ENCODE peak calls at places on chromosomes 16 and 17, in eight cellular contexts. F, A, I, P, J, D, T and N are unnamed samples.

GRCh38 chr16:3793161-3793576 is 75.8 kb upstream of the TRAP1 start:
- DNase-seq in F (peak), A (no peak), I (no peak), P (no peak), J (peak), D (no peak), T (peak), N (peak)

GRCh38 chr16:19179890-19180490 is 11.9 kb downstream of the SYT17 start:
- DNase-seq in F (no peak), A (peak), I (peak), P (no peak), J (peak), D (peak), T (no peak), N (no peak)

GRCh38 chr17:3963214-3964201 is 729 bp downstream of the ATP2A3 start:
- DNase-seq in F (no peak), A (peak), I (no peak), P (no peak), J (no peak), D (peak), T (no peak), N (no peak)

GRCh38 chr16:85652431-85653221 is 36.1 kb downstream of the GINS2 start:
- DNase-seq in F (peak), A (peak), I (peak), P (no peak), J (peak), D (peak), T (no peak), N (peak)

GRCh38 chr16:75065149-75065807 is 51.3 kb downstream of the LDHD start:
- DNase-seq in F (no peak), A (peak), I (no peak), P (no peak), J (peak), D (no peak), T (no peak), N (no peak)

GRCh38 chr17:30035369-30035768 is 81.2 kb upstream of the NSRP1 start:
- DNase-seq in F (no peak), A (no peak), I (no peak), P (no peak), J (no peak), D (no peak), T (no peak), N (no peak)

GRCh38 chr16:5526826-5527225 is 429.2 kb upstream of the EEF2KMT start:
- DNase-seq in F (no peak), A (no peak), I (no peak), P (no peak), J (no peak), D (no peak), T (no peak), N (no peak)

GRCh38 chr17:41717408-41718286 is 5.5 kb downstream of the GAST start:
- DNase-seq in F (no peak), A (no peak), I (no peak), P (no peak), J (peak), D (no peak), T (no peak), N (no peak)

GRCh38 chr17:19270951-19271611 is 33.9 kb downstream of the EPN2 start:
- DNase-seq in F (no peak), A (no peak), I (no peak), P (no peak), J (no peak), D (no peak), T (no peak), N (no peak)

GRCh38 chr17:79087428-79088143 is 13.0 kb downstream of the ENGASE start:
- DNase-seq in F (peak), A (peak), I (peak), P (no peak), J (peak), D (peak), T (no peak), N (peak)

GRCh38 chr16:26816885-26817571 is 249.7 kb upstream of the C16orf82 start:
- DNase-seq in F (no peak), A (no peak), I (no peak), P (no peak), J (no peak), D (no peak), T (no peak), N (no peak)

GRCh38 chr17:79065105-79065670 is 9.4 kb upstream of the ENGASE start:
- DNase-seq in F (no peak), A (peak), I (peak), P (no peak), J (peak), D (peak), T (no peak), N (no peak)

GRCh38 chr17:38746004-38746892 is 1.9 kb downstream of the PCGF2 start:
- DNase-seq in F (no peak), A (no peak), I (peak), P (no peak), J (no peak), D (no peak), T (no peak), N (no peak)

GRCh38 chr17:48028736-48029135 is 8.9 kb downstream of the COPZ2 start:
- DNase-seq in F (no peak), A (no peak), I (no peak), P (no peak), J (no peak), D (no peak), T (no peak), N (no peak)

GRCh38 chr16:81493755-81494433 is 49.3 kb downstream of the CMIP start:
- DNase-seq in F (no peak), A (peak), I (peak), P (peak), J (peak), D (peak), T (no peak), N (no peak)

GRCh38 chr16:24670623-24671454 is 58.6 kb upstream of the TNRC6A start:
- DNase-seq in F (peak), A (peak), I (no peak), P (no peak), J (peak), D (no peak), T (no peak), N (peak)

GRCh38 chr16:79348521-79349306 is 251.8 kb downstream of the MAF start:
- DNase-seq in F (no peak), A (no peak), I (no peak), P (no peak), J (no peak), D (no peak), T (no peak), N (no peak)

GRCh38 chr17:62963296-62963695 is 2.7 kb upstream of the TANC2 start:
- DNase-seq in F (no peak), A (no peak), I (no peak), P (no peak), J (peak), D (no peak), T (no peak), N (no peak)

GRCh38 chr17:64277831-64278562 is 14.9 kb upstream of the TEX2 start:
- DNase-seq in F (no peak), A (no peak), I (no peak), P (no peak), J (no peak), D (no peak), T (no peak), N (no peak)

GRCh38 chr17:35521150-35521549 is 16.3 kb downstream of the SLFN12L start:
- DNase-seq in F (no peak), A (no peak), I (no peak), P (no peak), J (no peak), D (no peak), T (no peak), N (no peak)

GRCh38 chr17:49494399-49494798 is 694 bp upstream of the NGFR start:
- DNase-seq in F (no peak), A (no peak), I (no peak), P (no peak), J (no peak), D (no peak), T (no peak), N (no peak)

GRCh38 chr17:74150428-74151025 is 53.0 kb upstream of the RPL38 start:
- DNase-seq in F (no peak), A (no peak), I (no peak), P (no peak), J (no peak), D (no peak), T (peak), N (no peak)
- TF ChIP-seq EP300 in F (no peak), A (no peak), I (no peak), P (no peak), J (no peak), D (no peak), T (no peak), N (no peak)

DNA sequence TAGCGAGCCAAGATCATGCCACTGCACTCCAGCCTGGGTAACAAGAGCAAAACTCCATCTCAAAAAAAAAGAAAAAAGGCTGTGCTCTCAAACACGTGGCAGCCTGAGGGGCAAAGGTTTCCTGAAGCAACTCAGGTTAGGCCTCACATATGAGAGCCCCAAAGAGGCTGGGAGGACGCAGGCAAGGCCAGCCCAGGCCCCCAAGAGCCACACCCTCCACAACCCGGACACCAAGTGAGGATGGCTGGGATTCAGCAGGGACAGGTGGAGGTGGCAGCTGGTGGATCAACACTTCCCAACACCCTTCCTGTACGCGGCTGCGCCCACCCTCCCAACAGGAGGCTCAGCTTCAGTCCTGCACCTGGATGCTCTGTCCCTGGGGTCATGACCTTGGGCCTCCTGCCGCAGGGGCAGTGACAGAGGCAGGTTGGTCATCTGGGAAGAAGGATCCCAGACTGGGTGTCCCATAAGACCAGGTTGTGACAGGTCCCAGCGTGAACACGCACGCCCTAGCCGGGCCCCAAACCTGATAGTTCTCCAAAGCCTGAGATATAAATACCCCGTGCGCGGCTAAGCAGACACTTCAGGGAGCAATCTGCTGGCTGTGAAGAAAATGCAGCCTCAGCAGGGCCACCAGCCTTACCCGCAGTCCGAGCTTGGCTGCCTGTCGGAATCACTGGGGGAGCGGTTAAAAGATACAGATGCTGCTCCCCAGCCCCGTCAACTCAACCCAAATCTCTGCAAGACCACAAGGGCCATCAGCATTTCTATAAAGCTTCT is 78.1 kb downstream of the TIMM22 start:
- DNase-seq in F (no peak), A (no peak), I (no peak), P (no peak), J (no peak), D (no peak), T (no peak), N (no peak)
- H3K4me3 ChIP-seq in F (no peak), A (no peak), I (no peak), P (no peak), J (no peak), D (no peak), T (no peak), N (no peak)

DNA sequence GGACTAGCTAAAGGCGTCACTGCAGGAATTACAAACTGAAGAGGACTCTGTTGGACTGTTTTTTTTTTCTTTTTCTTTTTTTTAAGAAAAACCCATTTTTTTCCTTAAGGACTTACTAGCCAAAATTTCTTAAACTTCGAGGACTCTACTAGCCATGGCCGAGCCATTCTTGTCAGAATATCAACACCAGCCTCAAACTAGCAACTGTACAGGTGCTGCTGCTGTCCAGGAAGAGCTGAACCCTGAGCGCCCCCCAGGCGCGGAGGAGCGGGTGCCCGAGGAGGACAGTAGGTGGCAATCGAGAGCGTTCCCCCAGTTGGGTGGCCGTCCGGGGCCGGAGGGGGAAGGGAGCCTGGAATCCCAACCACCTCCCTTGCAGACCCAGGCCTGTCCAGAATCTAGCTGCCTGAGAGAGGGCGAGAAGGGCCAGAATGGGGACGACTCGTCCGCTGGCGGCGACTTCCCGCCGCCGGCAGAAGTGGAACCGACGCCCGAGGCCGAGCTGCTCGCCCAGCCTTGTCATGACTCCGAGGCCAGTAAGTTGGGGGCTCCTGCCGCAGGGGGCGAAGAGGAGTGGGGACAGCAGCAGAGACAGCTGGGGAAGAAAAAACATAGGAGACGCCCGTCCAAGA is 878 bp downstream of the HEXIM1 start:
- DNase-seq in F (peak), A (peak), I (peak), P (no peak), J (peak), D (peak), T (peak), N (peak)
- TF ChIP-seq POLR2A in F (peak), A (peak), I (peak), P (no peak), J (peak), D (no peak), T (no peak), N (peak)

GRCh38 chr17:45948881-45949624 is 50.0 kb upstream of the STH start:
- DNase-seq in F (peak), A (peak), I (peak), P (peak), J (peak), D (peak), T (peak), N (peak)
- TF ChIP-seq EP300 in F (no peak), A (no peak), I (peak), P (peak), J (no peak), D (no peak), T (no peak), N (no peak)

DNA sequence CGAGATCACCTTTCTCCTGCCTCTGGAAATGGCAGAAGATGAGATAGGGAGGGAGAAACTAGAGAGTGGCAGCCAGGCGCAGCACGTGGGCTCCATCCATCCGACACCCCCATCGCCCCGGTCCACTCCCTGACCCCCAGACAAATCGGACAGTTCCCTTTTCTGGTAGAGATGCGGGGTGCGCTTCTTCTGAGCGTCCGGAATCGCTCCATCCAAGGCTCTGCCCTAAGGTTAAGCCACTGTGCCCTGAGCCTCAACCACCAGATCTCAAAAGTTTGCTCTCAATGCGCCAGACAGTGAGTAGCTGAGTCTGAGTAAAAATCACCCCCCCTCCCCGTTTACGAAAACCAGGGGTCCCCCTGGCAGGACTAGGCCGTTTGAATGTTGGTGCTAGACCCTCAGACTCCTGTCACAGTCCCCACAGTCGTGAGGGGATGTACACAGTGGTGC is 15.4 kb upstream of the ZFHX3 start:
- DNase-seq in F (no peak), A (no peak), I (no peak), P (no peak), J (no peak), D (no peak), T (no peak), N (no peak)
- H3K4me3 ChIP-seq in F (no peak), A (no peak), I (no peak), P (no peak), J (no peak), D (peak), T (peak), N (no peak)

GRCh38 chr17:18235743-18236256 is 10.4 kb downstream of the LLGL1 start:
- DNase-seq in F (no peak), A (no peak), I (no peak), P (no peak), J (no peak), D (no peak), T (peak), N (no peak)
- TF ChIP-seq POLR2A in F (no peak), A (no peak), I (no peak), P (no peak), J (no peak), D (no peak), T (no peak), N (no peak)

GRCh38 chr16:67666032-67666537 is 465 bp downstream of the ENKD1 start:
- DNase-seq in F (peak), A (peak), I (peak), P (no peak), J (no peak), D (no peak), T (no peak), N (no peak)
- TF ChIP-seq EP300 in F (no peak), A (no peak), I (no peak), P (no peak), J (no peak), D (no peak), T (no peak), N (no peak)

DNA sequence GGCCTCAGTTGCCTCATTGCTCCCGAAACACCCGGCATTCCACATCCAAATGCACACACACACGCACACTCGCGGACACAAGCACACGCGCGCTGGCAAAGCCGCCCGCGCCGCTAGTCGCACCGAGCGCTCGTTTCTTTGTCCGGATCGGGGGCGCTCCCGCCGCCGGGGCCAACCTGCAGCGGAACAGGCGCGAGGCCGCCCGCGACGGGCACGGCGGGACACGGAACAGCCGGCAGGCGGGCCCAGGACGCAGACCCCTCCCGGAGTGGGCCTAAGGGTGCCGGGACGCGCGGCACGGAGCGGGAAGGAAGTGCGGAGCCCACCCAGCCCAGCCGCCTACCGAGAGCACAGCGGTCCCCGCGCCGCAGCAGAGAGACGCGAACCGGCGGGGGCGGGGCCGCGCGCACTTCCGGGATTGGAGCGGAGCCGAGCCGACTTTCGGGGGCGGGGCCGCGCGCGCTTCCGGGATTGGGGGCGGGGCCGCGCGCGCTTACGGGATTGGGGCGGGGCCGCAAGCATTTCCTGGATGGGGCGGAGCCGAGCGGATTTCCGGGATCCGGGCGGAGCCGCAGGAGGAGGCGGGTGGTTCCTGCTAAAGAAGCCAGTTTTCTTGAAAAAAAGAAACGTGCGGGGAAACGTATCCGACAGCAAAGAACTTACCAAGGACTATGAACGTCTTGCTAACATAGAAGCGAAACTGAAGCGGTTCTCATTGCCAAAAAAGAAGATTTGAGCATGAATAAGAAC is at the start of gene CYBC1:
- DNase-seq in F (peak), A (peak), I (peak), P (no peak), J (peak), D (peak), T (peak), N (peak)
- H3K4me3 ChIP-seq in F (peak), A (peak), I (peak), P (peak), J (peak), D (peak), T (peak), N (peak)

GRCh38 chr17:2911755-2912111 is 115.5 kb downstream of the RAP1GAP2 start:
- DNase-seq in F (no peak), A (no peak), I (no peak), P (no peak), J (no peak), D (no peak), T (no peak), N (no peak)
- TF ChIP-seq POLR2A in F (no peak), A (no peak), I (no peak), P (no peak), J (no peak), D (no peak), T (no peak), N (no peak)